ENCODE peak calls at places on chromosomes 13 and 19, in seven cellular contexts. I is colonic mucosa, D is lower lobe of right lung, J is neuronal stem cell, A is heart right ventricle, T is lung, R is trophoblast cell. V is an unnamed sample.

GRCh38 chr13:53090507-53090906 is 61.9 kb downstream of the OLFM4 start:
- DNase-seq in I (no peak), D (no peak), J (no peak), A (no peak), T (no peak), R (no peak), V (no peak)

GRCh38 chr13:83815598-83815997 is 66.7 kb downstream of the SLITRK1 start:
- DNase-seq in I (no peak), D (no peak), J (no peak), A (no peak), T (no peak), R (no peak), V (no peak)

GRCh38 chr19:11964858-11965645 is at the start of gene ZNF763:
- DNase-seq in I (peak; percentile 99), D (peak; percentile 97), J (peak; percentile 93), A (peak; percentile 95), T (peak; percentile 97), R (peak; percentile 93), V (peak; percentile 82)

GRCh38 chr13:100608906-100609305 is 20.3 kb upstream of the GGACT start:
- DNase-seq in I (peak; percentile 41), D (no peak), J (no peak), A (no peak), T (no peak), R (no peak), V (no peak)

GRCh38 chr13:98521876-98522275 is 55.0 kb downstream of the STK24 start:
- DNase-seq in I (no peak), D (no peak), J (no peak), A (no peak), T (no peak), R (no peak), V (no peak)

GRCh38 chr13:33235564-33235963 is 50.0 kb downstream of the STARD13 start:
- DNase-seq in I (no peak), D (no peak), J (no peak), A (no peak), T (no peak), R (no peak), V (no peak)

GRCh38 chr13:94548382-94549240 is 47.3 kb downstream of the TGDS start:
- DNase-seq in I (peak; percentile 62), D (peak; percentile 71), J (no peak), A (peak; percentile 35), T (no peak), R (no peak), V (peak; percentile 22)

GRCh38 chr19:47110521-47111080 is 3.0 kb downstream of the ZC3H4 start:
- DNase-seq in I (peak; percentile 50), D (no peak), J (no peak), A (no peak), T (no peak), R (no peak), V (no peak)

GRCh38 chr13:80235559-80236296 is 105.2 kb downstream of the SPRY2 start:
- DNase-seq in I (peak; percentile 58), D (no peak), J (no peak), A (peak; percentile 22), T (peak; percentile 42), R (peak; percentile 40), V (no peak)

DNA sequence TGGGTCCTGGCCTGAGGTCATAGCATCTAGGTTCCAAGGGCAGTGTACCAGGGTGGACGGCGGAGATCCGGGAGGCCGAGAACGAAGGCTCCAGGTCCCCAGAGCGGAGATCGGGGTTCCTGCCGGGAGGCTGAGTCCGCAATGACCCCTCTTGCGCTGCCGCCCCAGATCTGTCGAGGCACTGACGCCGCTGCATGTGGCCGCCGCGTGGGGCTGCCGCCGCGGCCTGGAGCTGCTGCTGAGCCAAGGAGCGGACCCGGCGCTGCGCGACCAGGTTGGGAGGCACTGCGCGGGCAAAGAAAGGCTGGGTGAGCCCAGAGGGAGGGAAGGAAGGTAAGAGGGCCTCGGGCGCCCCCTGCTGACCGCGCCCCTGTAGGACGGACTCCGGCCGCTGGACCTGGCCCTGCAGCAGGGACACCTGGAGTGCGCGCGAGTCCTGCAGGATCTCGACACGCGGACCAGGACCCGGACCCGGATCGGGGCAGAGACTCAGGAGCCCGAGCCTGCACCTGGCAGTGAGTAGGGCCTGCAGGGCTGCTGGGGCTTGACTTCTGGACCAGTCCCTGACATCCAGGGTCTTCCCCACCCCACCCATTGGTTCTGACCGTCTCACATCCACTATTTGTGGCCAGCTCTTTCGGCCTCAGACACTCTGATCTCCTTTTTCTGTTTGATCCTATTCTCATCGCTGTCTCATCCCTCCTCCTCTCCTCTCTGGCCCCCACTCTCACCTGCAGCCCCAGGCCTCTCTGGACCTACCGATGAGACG is 971 bp downstream of the ANKLE1 start:
- DNase-seq in I (peak; percentile 87), D (peak; percentile 90), J (peak; percentile 81), A (peak; percentile 78), T (peak; percentile 84), R (peak; percentile 91), V (peak; percentile 72)
- H3K4me3 ChIP-seq in I (peak overlapping the region; percentile 24), D (peak overlapping the region; percentile 49), J (peak overlapping the region; percentile 50), A (peak overlapping the region; percentile 6), T (no peak overlapping the region), R (peak overlapping the region; percentile 19), V (peak overlapping the region; percentile 70)

DNA sequence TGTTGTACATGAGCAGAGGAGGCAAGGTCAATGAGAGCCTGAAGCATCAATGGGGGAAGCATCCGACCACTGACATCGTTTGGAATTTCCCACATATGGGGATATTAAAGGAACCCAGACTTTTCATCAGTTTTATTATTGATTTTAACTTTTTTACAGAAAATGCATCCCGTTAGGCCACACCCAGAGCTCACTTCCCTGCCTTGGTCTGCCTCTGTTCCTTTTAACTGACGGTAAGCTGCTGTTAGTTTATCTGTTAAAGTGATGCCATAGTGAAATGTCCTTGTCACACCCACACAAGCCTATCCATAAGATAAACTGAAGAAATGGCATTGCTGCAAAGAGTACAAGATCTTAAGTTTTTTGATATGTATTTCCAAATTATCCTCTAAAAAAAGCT is 43.9 kb downstream of the MIPEP start:
- DNase-seq in I (no peak), D (no peak), J (no peak), A (no peak), T (no peak), R (no peak), V (no peak)
- H3K4me1 ChIP-seq in I (no peaks in the 10 kb centered on the region), D (no peaks in the 10 kb centered on the region), J (peaks cover 8% of the 10 kb centered on the region), A (no peaks in the 10 kb centered on the region), T (no peaks in the 10 kb centered on the region), R (no peaks in the 10 kb centered on the region), V (no peaks in the 10 kb centered on the region)

GRCh38 chr13:48244159-48244558 is 11.2 kb downstream of the ITM2B start:
- DNase-seq in I (no peak), D (no peak), J (no peak), A (no peak), T (no peak), R (no peak), V (no peak)
- H3K4me3 ChIP-seq in I (no peak overlapping the region), D (no peak overlapping the region), J (no peak overlapping the region), A (no peak overlapping the region), T (no peak overlapping the region), R (no peak overlapping the region), V (no peak overlapping the region)

DNA sequence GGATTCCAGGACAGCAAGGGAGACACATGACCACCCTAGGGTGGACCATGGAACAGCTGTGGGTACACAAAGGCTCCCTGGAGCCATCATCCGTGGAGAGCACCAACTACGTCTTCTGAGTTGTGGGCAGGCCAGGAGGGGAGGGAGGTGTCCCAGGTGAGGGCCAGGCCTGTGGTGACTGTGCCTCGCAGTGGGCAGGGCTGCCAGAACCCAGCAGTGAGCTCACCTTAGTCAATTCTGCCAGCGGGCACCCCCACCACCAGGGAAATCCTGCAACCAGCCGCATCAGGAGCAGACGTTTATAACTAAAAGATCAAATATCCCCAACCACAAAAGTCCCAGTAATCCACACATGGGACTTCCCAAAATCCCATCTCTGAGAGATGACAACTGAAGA is 19.6 kb downstream of the ELL start:
- DNase-seq in I (no peak), D (no peak), J (no peak), A (no peak), T (no peak), R (no peak), V (no peak)
- H3K4me1 ChIP-seq in I (peaks cover 43% of the 10 kb centered on the region), D (peaks cover 98% of the 10 kb centered on the region), J (peaks cover 4% of the 10 kb centered on the region), A (peaks cover 90% of the 10 kb centered on the region), T (peaks cover 31% of the 10 kb centered on the region), R (peaks cover 6% of the 10 kb centered on the region), V (peaks cover 97% of the 10 kb centered on the region)

GRCh38 chr19:40423938-40424337 is 1.9 kb downstream of the SERTAD1 start:
- DNase-seq in I (no peak), D (no peak), J (no peak), A (no peak), T (no peak), R (no peak), V (no peak)
- H3K4me3 ChIP-seq in I (peak overlapping the region; percentile 86), D (peak overlapping the region; percentile 89), J (no peak overlapping the region), A (no peak overlapping the region), T (peak overlapping the region; percentile 30), R (no peak overlapping the region), V (no peak overlapping the region)

GRCh38 chr13:26589754-26590153 is 32.3 kb downstream of the WASF3 start:
- DNase-seq in I (no peak), D (no peak), J (no peak), A (peak; percentile 20), T (no peak), R (no peak), V (no peak)

GRCh38 chr13:26587251-26587650 is 29.8 kb downstream of the WASF3 start:
- DNase-seq in I (no peak), D (no peak), J (no peak), A (no peak), T (no peak), R (no peak), V (no peak)

GRCh38 chr13:26591672-26592071 is 34.2 kb downstream of the WASF3 start:
- DNase-seq in I (no peak), D (no peak), J (no peak), A (no peak), T (no peak), R (no peak), V (no peak)

GRCh38 chr13:26590951-26591350 is 33.5 kb downstream of the WASF3 start:
- DNase-seq in I (no peak), D (no peak), J (no peak), A (no peak), T (no peak), R (no peak), V (no peak)

DNA sequence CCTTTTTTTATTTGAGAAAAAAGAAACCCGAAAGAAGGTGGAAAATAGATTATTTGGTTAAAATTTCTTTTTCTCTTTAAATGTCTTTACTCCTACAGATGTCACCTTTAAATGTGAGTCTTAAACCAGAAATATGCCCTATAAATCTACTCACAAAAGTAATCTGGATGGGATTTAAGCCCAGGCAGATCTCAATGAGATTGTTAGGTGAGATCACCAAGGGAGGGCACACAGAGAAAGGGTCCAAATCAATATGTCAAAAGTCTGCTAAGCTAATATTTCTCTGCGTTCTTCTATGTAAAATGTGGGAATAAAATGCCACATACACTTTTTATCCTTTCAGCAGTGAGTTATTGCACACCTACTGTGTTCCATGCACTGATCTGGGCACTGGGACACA is 32.9 kb downstream of the WASF3 start:
- DNase-seq in I (no peak), D (no peak), J (no peak), A (no peak), T (no peak), R (no peak), V (no peak)
- H3K4me1 ChIP-seq in I (no peaks in the 10 kb centered on the region), D (no peaks in the 10 kb centered on the region), J (peaks cover 6% of the 10 kb centered on the region), A (no peaks in the 10 kb centered on the region), T (no peaks in the 10 kb centered on the region), R (no peaks in the 10 kb centered on the region), V (no peaks in the 10 kb centered on the region)

DNA sequence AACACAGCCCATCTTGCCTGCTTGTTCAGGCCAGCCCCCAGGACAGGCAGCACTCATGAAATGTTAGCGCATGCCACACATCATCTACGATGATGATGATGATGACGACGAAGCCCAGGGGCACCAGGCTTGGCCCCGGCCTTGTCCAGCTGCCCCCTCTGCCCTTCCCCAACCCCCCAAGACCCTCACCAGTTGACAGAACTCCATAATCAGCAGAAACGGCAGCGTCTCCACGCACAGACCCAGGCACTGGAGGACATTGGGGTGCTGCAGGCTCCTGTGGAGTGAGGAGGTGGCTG is 9.0 kb downstream of the LMTK3 start:
- DNase-seq in I (no peak), D (no peak), J (no peak), A (no peak), T (no peak), R (no peak), V (no peak)
- H3K4me3 ChIP-seq in I (no peak overlapping the region), D (peak overlapping the region; percentile 42), J (no peak overlapping the region), A (no peak overlapping the region), T (no peak overlapping the region), R (no peak overlapping the region), V (no peak overlapping the region)

V was measured in CD8-positive, alpha-beta memory T cell.